ENCODE peak calls at places on chromosomes 5 and 9, in four cellular contexts. Y is HCT116, B is adrenal gland, N is neuronal stem cell. P is an unnamed sample.
A peak's percentile ranks its signal among the peaks of the same experiment; 100 is the strongest.

GRCh38 chr5:179121667-179122111 is 61.5 kb downstream of the ZNF354C start:
- DNase-seq in Y (no peak), B (no peak), N (no peak), P (no peak)

GRCh38 chr5:74414228-74414627 is 226.3 kb downstream of the ENC1 start:
- DNase-seq in Y (no peak), B (no peak), N (no peak), P (no peak)

GRCh38 chr5:135827965-135828792 is 6.3 kb upstream of the SLC25A48 start:
- DNase-seq in Y (no peak), B (no peak), N (no peak), P (no peak)

GRCh38 chr9:108297025-108297424 is 558.8 kb downstream of the ACTL7B start:
- DNase-seq in Y (no peak), B (no peak), N (no peak), P (no peak)

GRCh38 chr9:76373173-76373771 is 21.0 kb downstream of the RFK start:
- DNase-seq in Y (no peak), B (no peak), N (no peak), P (no peak)

GRCh38 chr5:157983906-157984551 is 125.1 kb upstream of the CLINT1 start:
- DNase-seq in Y (no peak), B (no peak), N (no peak), P (no peak)

GRCh38 chr9:112332977-112333638 is at the start of gene PTBP3:
- DNase-seq in Y (no peak), B (peak; percentile 81), N (peak; percentile 70), P (peak; percentile 85)

GRCh38 chr5:65017636-65018035 is 248.9 kb downstream of the CWC27 start:
- DNase-seq in Y (no peak), B (no peak), N (no peak), P (no peak)

GRCh38 chr5:348726-349125 is 27.2 kb downstream of the AHRR start:
- DNase-seq in Y (no peak), B (no peak), N (no peak), P (no peak)

GRCh38 chr5:140344683-140345423 is 1.6 kb downstream of the HBEGF start:
- DNase-seq in Y (no peak), B (peak; percentile 43), N (no peak), P (no peak)

GRCh38 chr5:132807163-132807838 is 5.8 kb upstream of the SOWAHA start:
- DNase-seq in Y (peak; percentile 57), B (no peak), N (no peak), P (peak; percentile 65)

GRCh38 chr5:96721351-96721970 is 59.3 kb downstream of the CAST start:
- DNase-seq in Y (no peak), B (no peak), N (no peak), P (no peak)

GRCh38 chr9:92097997-92098482 is 17.2 kb downstream of the SPTLC1 start:
- DNase-seq in Y (peak; percentile 93), B (peak; percentile 76), N (no peak), P (no peak)

GRCh38 chr5:174327317-174327864 is 281.9 kb downstream of the NSG2 start:
- DNase-seq in Y (peak; percentile 75), B (peak; percentile 39), N (peak; percentile 75), P (peak; percentile 93)

GRCh38 chr9:90659626-90660364 is 17.2 kb upstream of the DIRAS2 start:
- DNase-seq in Y (no peak), B (no peak), N (no peak), P (peak; percentile 36)

GRCh38 chr5:132487841-132488555 is 2.6 kb downstream of the IRF1 start:
- DNase-seq in Y (no peak), B (peak; percentile 13), N (no peak), P (no peak)

GRCh38 chr5:53917095-53917494 is 356.7 kb downstream of the NDUFS4 start:
- DNase-seq in Y (no peak), B (no peak), N (no peak), P (no peak)

GRCh38 chr5:163504091-163504931 is 1.1 kb upstream of the MAT2B start:
- DNase-seq in Y (no peak), B (peak; percentile 39), N (peak; percentile 27), P (peak; percentile 50)

GRCh38 chr9:110691002-110691549 is 22.5 kb downstream of the MUSK start:
- DNase-seq in Y (no peak), B (no peak), N (no peak), P (peak; percentile 35)

GRCh38 chr5:155883966-155884555 is 442.9 kb upstream of the SGCD start:
- DNase-seq in Y (no peak), B (no peak), N (peak; percentile 51), P (no peak)

GRCh38 chr5:78896128-78896527 is 89.0 kb downstream of the ARSB start:
- DNase-seq in Y (no peak), B (no peak), N (no peak), P (peak; percentile 30)

GRCh38 chr9:127982912-127983311 is 2.1 kb upstream of the EEIG1 start:
- DNase-seq in Y (no peak), B (no peak), N (no peak), P (no peak)

GRCh38 chr5:9337908-9338307 is 208.0 kb downstream of the SEMA5A start:
- DNase-seq in Y (no peak), B (no peak), N (no peak), P (no peak)

GRCh38 chr9:4662989-4663792 is 1.1 kb downstream of the PLPP6 start:
- DNase-seq in Y (no peak), B (no peak), N (no peak), P (no peak)

GRCh38 chr9:137113385-137114159 is 961 bp downstream of the DPP7 start:
- DNase-seq in Y (no peak), B (no peak), N (no peak), P (no peak)

GRCh38 chr9:5587024-5587423 is 41.9 kb upstream of the RIC1 start:
- DNase-seq in Y (no peak), B (no peak), N (no peak), P (no peak)

GRCh38 chr9:12657998-12658397 is 35.2 kb upstream of the TYRP1 start:
- DNase-seq in Y (no peak), B (no peak), N (no peak), P (no peak)

GRCh38 chr9:132037470-132037869 is 42.2 kb downstream of the MED27 start:
- DNase-seq in Y (no peak), B (no peak), N (no peak), P (no peak)

GRCh38 chr5:157100140-157100679 is 8.6 kb downstream of the HAVCR2 start:
- DNase-seq in Y (no peak), B (peak; percentile 37), N (no peak), P (no peak)

GRCh38 chr5:19853616-19854240 is 134.3 kb downstream of the CDH18 start:
- DNase-seq in Y (no peak), B (no peak), N (no peak), P (no peak)

GRCh38 chr9:130172161-130172857 is at the start of gene NCS1:
- DNase-seq in Y (peak; percentile 21), B (peak; percentile 89), N (peak; percentile 59), P (peak; percentile 81)

GRCh38 chr5:110321117-110321516 is 405.4 kb downstream of the TMEM232 start:
- DNase-seq in Y (no peak), B (no peak), N (no peak), P (no peak)

GRCh38 chr9:122265265-122265900 is 701 bp downstream of the MRRF start:
- DNase-seq in Y (peak; percentile 18), B (no peak), N (no peak), P (no peak)

GRCh38 chr9:96646081-96646991 is 8.8 kb downstream of the PRXL2C start:
- DNase-seq in Y (no peak), B (no peak), N (no peak), P (no peak)

GRCh38 chr9:37924538-37924937 is 20.6 kb upstream of the SLC25A51 start:
- DNase-seq in Y (no peak), B (no peak), N (no peak), P (no peak)

GRCh38 chr5:52840286-52841050 is 52.8 kb downstream of the ITGA1 start:
- DNase-seq in Y (no peak), B (no peak), N (no peak), P (peak; percentile 94)

GRCh38 chr9:122940603-122941559 is at the start of gene RABGAP1:
- DNase-seq in Y (peak; percentile 96), B (peak; percentile 99), N (peak; percentile 97), P (peak; percentile 100)

DNA sequence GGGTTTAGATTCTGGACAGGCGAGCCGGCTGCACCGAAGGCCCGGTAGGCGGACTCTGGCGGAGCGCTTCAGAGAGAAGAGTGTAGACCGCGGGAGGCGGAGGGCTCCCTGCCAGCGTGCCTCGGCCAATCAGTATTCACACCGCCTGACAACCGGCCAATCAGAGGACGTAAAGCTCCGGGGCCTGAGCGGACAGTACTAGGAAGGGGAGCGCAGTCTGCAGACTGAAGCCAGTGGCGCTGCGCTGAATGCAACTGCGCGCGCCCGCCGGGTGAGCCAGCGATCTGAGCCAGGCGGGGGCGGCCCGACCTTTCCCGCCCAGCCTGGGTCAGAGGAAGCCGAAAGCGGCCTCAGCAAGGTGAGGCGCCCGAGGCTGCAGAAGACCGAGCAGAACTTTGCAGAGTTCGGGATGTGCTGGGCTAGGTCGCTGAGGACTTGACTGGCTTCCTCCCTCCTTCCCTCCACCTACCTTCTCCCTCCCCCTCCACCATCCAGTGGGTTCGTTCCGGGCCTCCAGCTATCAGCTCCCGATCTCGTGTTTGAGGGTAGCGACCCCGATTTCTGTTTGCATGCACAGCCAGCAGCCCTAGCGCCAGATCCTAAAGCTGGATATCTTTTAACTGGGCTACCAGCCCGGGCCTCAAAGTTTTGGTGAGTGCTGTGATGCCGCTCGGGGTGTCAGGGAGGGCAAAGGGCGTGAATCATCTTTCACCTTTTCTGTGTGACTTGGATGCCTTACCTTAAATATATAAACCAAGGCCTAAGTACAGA is at the start of gene DMRT2:
- DNase-seq in Y (peak; percentile 0), B (peak; percentile 59), N (peak; percentile 93), P (peak; percentile 92)
- H3K4me3 ChIP-seq in Y (no peak within 1 kb of the TSS), B (no peak within 1 kb of the TSS), N (no peak within 1 kb of the TSS), P (peak within 1 kb of the TSS; percentile 69)

GRCh38 chr9:134525070-134525815 is 116.4 kb upstream of the COL5A1 start:
- DNase-seq in Y (no peak), B (no peak), N (no peak), P (no peak)
- H3K36me3 ChIP-seq in Y (no peaks in the 10 kb centered on the region), B (no peaks in the 10 kb centered on the region), N (no peaks in the 10 kb centered on the region), P (no peaks in the 10 kb centered on the region)

GRCh38 chr9:22241024-22241423 is 205.6 kb upstream of the DMRTA1 start:
- DNase-seq in Y (no peak), B (no peak), N (no peak), P (no peak)

GRCh38 chr9:22240619-22241018 is 206.0 kb upstream of the DMRTA1 start:
- DNase-seq in Y (no peak), B (no peak), N (no peak), P (no peak)

GRCh38 chr9:22241611-22242010 is 205.0 kb upstream of the DMRTA1 start:
- DNase-seq in Y (no peak), B (no peak), N (no peak), P (no peak)

GRCh38 chr9:22237497-22238363 is 208.9 kb upstream of the DMRTA1 start:
- DNase-seq in Y (peak; percentile 51), B (no peak), N (no peak), P (peak; percentile 31)

GRCh38 chr9:22238809-22239684 is 207.6 kb upstream of the DMRTA1 start:
- DNase-seq in Y (peak; percentile 37), B (no peak), N (no peak), P (peak; percentile 14)
- H3K4me3 ChIP-seq in Y (no peak overlapping the region), B (no peak overlapping the region), N (no peak overlapping the region), P (peak overlapping the region; percentile 26)

DNA sequence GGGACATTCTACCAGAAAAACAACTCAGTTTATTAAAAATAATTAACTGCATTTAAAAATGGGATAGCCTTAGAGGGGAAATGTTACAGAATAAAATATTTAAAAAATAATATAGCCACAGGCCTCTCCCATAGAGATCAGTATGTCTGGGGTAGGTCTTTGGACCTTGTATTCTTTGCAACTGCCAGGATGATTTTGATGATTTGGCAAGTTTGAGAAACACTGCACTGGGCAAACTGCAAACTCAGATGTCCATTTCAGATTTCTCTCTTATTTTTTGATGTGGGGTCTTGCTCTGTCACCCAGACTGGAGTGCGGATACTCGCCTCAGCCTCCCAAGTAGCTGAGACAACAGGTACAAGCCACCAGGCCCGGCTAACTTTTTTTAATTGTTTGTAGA is 24.9 kb upstream of the CCNO start:
- DNase-seq in Y (no peak), B (no peak), N (no peak), P (no peak)
- H3K36me3 ChIP-seq in Y (peaks cover 26% of the 10 kb centered on the region), B (no peaks in the 10 kb centered on the region), N (no peaks in the 10 kb centered on the region), P (peaks cover 47% of the 10 kb centered on the region)

P was measured in SJCRH30.